ENCODE peak calls at places on chromosomes 2 and 18, in six cellular contexts. J is GM12878, O is A549, Q is K562, P is endothelial cell of umbilical vein, V is HepG2. S is an unnamed sample.
A peak's percentile ranks its signal among the peaks of the same experiment; 100 is the strongest.

GRCh38 chr2:136117391-136117841 is 533 bp downstream of the CXCR4 start:
- DNase-seq in J (no peak), O (peak; percentile 21), Q (peak; percentile 28), P (peak; percentile 52), V (no peak), S (peak; percentile 80)

GRCh38 chr2:233242231-233242917 is 9.1 kb upstream of the ATG16L1 start:
- DNase-seq in J (no peak), O (no peak), Q (no peak), P (no peak), V (no peak), S (peak; percentile 87)

GRCh38 chr2:22992446-22992845 is 392.5 kb upstream of the KLHL29 start:
- DNase-seq in J (no peak), O (no peak), Q (no peak), P (no peak), V (no peak), S (no peak)

GRCh38 chr2:11784747-11785610 is 38.5 kb downstream of the LPIN1 start:
- DNase-seq in J (no peak), O (peak; percentile 65), Q (peak; percentile 71), P (peak; percentile 49), V (no peak), S (peak; percentile 64)

GRCh38 chr2:239142806-239143205 is 258.0 kb downstream of the HDAC4 start:
- DNase-seq in J (no peak), O (no peak), Q (no peak), P (no peak), V (no peak), S (no peak)

GRCh38 chr2:199833525-199833924 is 17.5 kb downstream of the FTCDNL1 start:
- DNase-seq in J (no peak), O (no peak), Q (no peak), P (no peak), V (no peak), S (no peak)

GRCh38 chr2:214052235-214052634 is 358.6 kb upstream of the VWC2L start:
- DNase-seq in J (no peak), O (no peak), Q (no peak), P (no peak), V (no peak), S (no peak)

GRCh38 chr18:52288403-52289004 is 51.5 kb upstream of the DCC start:
- DNase-seq in J (no peak), O (no peak), Q (peak; percentile 6), P (no peak), V (peak; percentile 17), S (peak; percentile 19)

GRCh38 chr2:6971502-6971901 is 54.3 kb downstream of the RNF144A start:
- DNase-seq in J (no peak), O (no peak), Q (no peak), P (no peak), V (no peak), S (no peak)

GRCh38 chr2:27752551-27753237 is 18.8 kb upstream of the MRPL33 start:
- DNase-seq in J (no peak), O (no peak), Q (peak; percentile 40), P (no peak), V (peak; percentile 87), S (no peak)

GRCh38 chr2:138432971-138433370 is 68.6 kb upstream of the SPOPL start:
- DNase-seq in J (no peak), O (no peak), Q (no peak), P (no peak), V (no peak), S (no peak)

GRCh38 chr2:8090748-8091700 is 590.8 kb upstream of the ID2 start:
- DNase-seq in J (peak; percentile 11), O (peak; percentile 8), Q (no peak), P (no peak), V (peak; percentile 99), S (peak; percentile 98)

GRCh38 chr18:23908827-23909226 is 105.7 kb upstream of the TTC39C start:
- DNase-seq in J (no peak), O (no peak), Q (no peak), P (no peak), V (no peak), S (no peak)

GRCh38 chr2:8413589-8414135 is 268.2 kb upstream of the ID2 start:
- DNase-seq in J (no peak), O (no peak), Q (no peak), P (no peak), V (peak; percentile 98), S (peak; percentile 86)

GRCh38 chr2:204024503-204024902 is 87.9 kb downstream of the ICOS start:
- DNase-seq in J (no peak), O (peak; percentile 10), Q (no peak), P (peak; percentile 81), V (peak; percentile 33), S (peak; percentile 35)

GRCh38 chr18:36028859-36029258 is 38.5 kb downstream of the RPRD1A start:
- DNase-seq in J (no peak), O (no peak), Q (no peak), P (no peak), V (peak; percentile 58), S (no peak)

GRCh38 chr18:40832362-40832761 is 1122.7 kb upstream of the PIK3C3 start:
- DNase-seq in J (no peak), O (no peak), Q (no peak), P (no peak), V (no peak), S (no peak)

GRCh38 chr2:19124135-19124534 is 234.3 kb downstream of the OSR1 start:
- DNase-seq in J (no peak), O (no peak), Q (no peak), P (no peak), V (no peak), S (no peak)

GRCh38 chr18:46318356-46318755 is 214.2 kb downstream of the HAUS1 start:
- DNase-seq in J (no peak), O (no peak), Q (no peak), P (no peak), V (no peak), S (no peak)

GRCh38 chr2:21657475-21657874 is 533.7 kb downstream of the TDRD15 start:
- DNase-seq in J (no peak), O (no peak), Q (no peak), P (no peak), V (no peak), S (peak; percentile 16)

GRCh38 chr2:200086911-200087310 is 131.5 kb downstream of the MAIP1 start:
- DNase-seq in J (no peak), O (no peak), Q (no peak), P (no peak), V (no peak), S (no peak)

GRCh38 chr18:21599585-21600525 is 649 bp downstream of the ESCO1 start:
- DNase-seq in J (no peak), O (peak; percentile 21), Q (peak; percentile 79), P (peak; percentile 30), V (peak; percentile 62), S (peak; percentile 59)

GRCh38 chr2:128109243-128109642 is 18.2 kb downstream of the UGGT1 start:
- DNase-seq in J (no peak), O (no peak), Q (no peak), P (no peak), V (no peak), S (no peak)

DNA sequence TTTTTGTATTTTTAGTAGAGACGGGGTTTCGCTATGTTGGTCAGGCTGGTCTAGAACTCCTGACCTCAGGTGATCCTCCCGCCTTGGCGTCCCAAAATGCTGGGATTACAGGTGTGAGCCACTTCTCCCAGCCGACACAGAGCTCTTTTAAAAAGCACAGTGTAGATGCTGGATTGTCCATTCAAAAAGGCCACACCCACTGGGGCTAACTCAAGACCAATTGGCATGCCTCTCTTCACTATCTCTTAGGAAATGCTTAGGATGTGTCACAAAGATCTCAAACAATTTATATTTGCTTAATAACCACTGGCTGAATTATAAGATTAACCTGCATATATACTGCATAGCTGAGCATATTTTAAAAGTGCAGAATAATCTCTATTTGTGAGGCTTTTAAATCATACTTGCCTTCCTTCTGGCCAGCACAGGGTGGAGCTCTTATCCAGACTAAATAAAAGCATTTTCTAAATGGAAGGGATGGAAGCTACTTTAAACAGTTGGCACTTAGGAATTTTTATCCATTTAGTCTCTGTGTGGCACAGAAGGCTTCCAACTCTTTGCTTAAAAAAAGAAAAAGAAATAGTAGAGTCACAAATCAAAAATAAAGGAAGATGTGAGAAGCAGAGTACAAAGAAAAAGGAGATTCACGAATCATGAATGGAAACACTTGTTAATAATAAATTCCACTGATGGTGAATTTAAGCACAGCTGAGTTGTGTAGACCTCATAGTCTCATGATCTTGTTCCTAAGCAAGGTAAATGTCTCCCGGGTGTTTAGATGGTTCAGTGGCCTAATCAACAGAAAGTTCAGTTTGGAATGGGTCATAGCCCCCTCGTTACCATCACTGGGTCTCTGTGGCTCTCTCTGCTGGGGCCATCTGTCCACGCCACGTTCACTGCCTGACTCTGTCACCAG is 22.4 kb downstream of the CRYGD start:
- DNase-seq in J (no peak), O (no peak), Q (no peak), P (peak; percentile 22), V (peak; percentile 46), S (peak; percentile 52)
- TF ChIP-seq MAX in J (no peak), O (no peak), Q (no peak), P (no peak), V (no peak), S (no peak)

GRCh38 chr2:70888389-70888924 is 47.2 kb upstream of the ATP6V1B1 start:
- DNase-seq in J (no peak), O (no peak), Q (no peak), P (no peak), V (no peak), S (no peak)

GRCh38 chr2:70888925-70889715 is 46.6 kb upstream of the ATP6V1B1 start:
- DNase-seq in J (no peak), O (no peak), Q (no peak), P (no peak), V (no peak), S (no peak)

GRCh38 chr2:70887550-70888229 is 48.0 kb upstream of the ATP6V1B1 start:
- DNase-seq in J (no peak), O (peak; percentile 74), Q (peak; percentile 42), P (no peak), V (no peak), S (peak; percentile 51)

GRCh38 chr2:70887208-70887549 is 48.5 kb upstream of the ATP6V1B1 start:
- DNase-seq in J (no peak), O (no peak), Q (no peak), P (no peak), V (no peak), S (no peak)

GRCh38 chr2:70886541-70886987 is 49.1 kb upstream of the ATP6V1B1 start:
- DNase-seq in J (no peak), O (no peak), Q (no peak), P (no peak), V (no peak), S (no peak)
- TF ChIP-seq CTCF in J (no peak), O (no peak), Q (no peak), P (no peak), V (no peak), S (no peak)

GRCh38 chr2:169690958-169691357 is 3.2 kb downstream of the CFAP210 start:
- DNase-seq in J (no peak), O (no peak), Q (no peak), P (no peak), V (no peak), S (no peak)
- TF ChIP-seq MYC in J (no peak), O (no peak), Q (no peak), P (no peak), V (no peak), S (no peak)

GRCh38 chr18:5197461-5197860 is 404 bp upstream of the AKAIN1 start:
- DNase-seq in J (no peak), O (no peak), Q (no peak), P (no peak), V (no peak), S (no peak)

GRCh38 chr18:5196253-5197031 is 615 bp downstream of the AKAIN1 start:
- DNase-seq in J (no peak), O (no peak), Q (no peak), P (no peak), V (no peak), S (no peak)

GRCh38 chr18:5197032-5197434 is at the start of gene AKAIN1:
- DNase-seq in J (no peak), O (peak; percentile 0), Q (peak; percentile 70), P (peak; percentile 31), V (peak; percentile 1), S (no peak)

GRCh38 chr18:5195656-5196055 is 1.4 kb downstream of the AKAIN1 start:
- DNase-seq in J (no peak), O (no peak), Q (no peak), P (no peak), V (no peak), S (no peak)
- TF ChIP-seq MAX in J (no peak), O (no peak), Q (no peak), P (no peak), V (no peak), S (no peak)

S was measured in NB4.